ENCODE peak calls at places on chromosome 13, in six cellular contexts. J is progenitor cell of endocrine pancreas; W is neural progenitor cell; I is astrocyte of the hippocampus; S is effector CD4-positive, alpha-beta T cell; K is AG04450. Z is an unnamed sample.
A peak's percentile ranks its signal among the peaks of the same experiment; 100 is the strongest.

GRCh38 chr13:112456138-112457056 is 80.2 kb downstream of the SPACA7 start:
- DNase-seq in J (no peak), W (no peak), S (no peak), I (no peak), K (no peak), Z (no peak)

GRCh38 chr13:52348983-52349780 is 56.8 kb downstream of the THSD1 start:
- DNase-seq in W (no peak), J (no peak), I (peak; percentile 62), S (no peak), K (no peak), Z (no peak)

GRCh38 chr13:33176526-33176925 is 109.0 kb downstream of the STARD13 start:
- DNase-seq in W (no peak), J (no peak), K (no peak), S (no peak), I (no peak), Z (no peak)

GRCh38 chr13:95404141-95404882 is 103.1 kb upstream of the ABCC4 start:
- DNase-seq in S (peak; percentile 66), J (peak; percentile 73), W (peak; percentile 91), I (peak; percentile 89), K (peak; percentile 55), Z (peak; percentile 82)

GRCh38 chr13:45292176-45292575 is 48.8 kb downstream of the TPT1 start:
- DNase-seq in W (no peak), S (no peak), J (no peak), K (no peak), I (peak; percentile 37), Z (no peak)

GRCh38 chr13:30257433-30258099 is 49.8 kb downstream of the KATNAL1 start:
- DNase-seq in S (no peak), I (peak; percentile 83), W (peak; percentile 82), K (no peak), J (no peak), Z (peak; percentile 29)

GRCh38 chr13:96229356-96229755 is 139.4 kb downstream of the HS6ST3 start:
- DNase-seq in W (peak; percentile 29), J (no peak), K (no peak), I (no peak), S (no peak), Z (no peak)

GRCh38 chr13:61170791-61171330 is 244.8 kb downstream of the PCDH20 start:
- DNase-seq in W (no peak), K (no peak), I (peak; percentile 64), J (no peak), S (no peak), Z (peak; percentile 38)

GRCh38 chr13:99087954-99088491 is 110.2 kb upstream of the DOCK9 start:
- DNase-seq in J (no peak), W (peak; percentile 37), S (peak; percentile 22), K (no peak), I (no peak), Z (no peak)

GRCh38 chr13:89457977-89458376 is 1786.8 kb downstream of the SLITRK5 start:
- DNase-seq in W (no peak), J (no peak), I (peak; percentile 90), K (peak; percentile 13), S (no peak), Z (no peak)

GRCh38 chr13:95601216-95601615 is 43.3 kb downstream of the DZIP1 start:
- DNase-seq in J (no peak), K (no peak), S (no peak), W (no peak), I (no peak), Z (no peak)

GRCh38 chr13:99205621-99206220 is 5.1 kb downstream of the UBAC2 start:
- DNase-seq in W (no peak), K (no peak), S (no peak), J (no peak), I (no peak), Z (no peak)

GRCh38 chr13:113819341-113819730 is 44.5 kb downstream of the GAS6 start:
- DNase-seq in J (no peak), K (no peak), W (no peak), S (no peak), I (no peak), Z (no peak)

GRCh38 chr13:102788683-102789082 is 10.1 kb downstream of the POGLUT2 start:
- DNase-seq in J (no peak), K (no peak), S (no peak), I (no peak), W (no peak), Z (no peak)

GRCh38 chr13:72255908-72256307 is 388.9 kb upstream of the DACH1 start:
- DNase-seq in W (peak; percentile 66), S (no peak), J (peak; percentile 14), K (no peak), I (peak; percentile 80), Z (no peak)

GRCh38 chr13:48370815-48371214 is 42.1 kb downstream of the LPAR6 start:
- DNase-seq in S (no peak), W (no peak), I (no peak), K (no peak), J (no peak), Z (no peak)

GRCh38 chr13:78660130-78660857 is 1.3 kb upstream of the OBI1 start:
- DNase-seq in J (no peak), K (no peak), S (no peak), W (no peak), I (peak; percentile 14), Z (no peak)

GRCh38 chr13:76939215-76939614 is 9.1 kb upstream of the ACOD1 start:
- DNase-seq in J (no peak), W (no peak), S (no peak), K (no peak), I (no peak), Z (no peak)

GRCh38 chr13:59444210-59444857 is 719.4 kb downstream of the DIAPH3 start:
- DNase-seq in J (no peak), I (peak; percentile 65), S (no peak), K (no peak), W (no peak), Z (no peak)

GRCh38 chr13:37540228-37540627 is 58.3 kb downstream of the POSTN start:
- DNase-seq in S (no peak), I (peak; percentile 26), K (peak; percentile 75), J (no peak), W (no peak), Z (no peak)

GRCh38 chr13:40540707-40541044 is 125.8 kb downstream of the FOXO1 start:
- DNase-seq in J (no peak), K (no peak), W (no peak), S (no peak), I (no peak), Z (no peak)

Z was measured in heart left ventricle.